ENCODE peak calls at places on chromosomes 16 and 17, in four cellular contexts. One of them, this sample, is unnamed.

GRCh38 chr16:8673611-8674412 is 605 bp upstream of the ABAT start:
- DNase-seq in stimulated activated CD8-positive, alpha-beta memory T cell treated with anti-CD3 and anti-CD28 coated beads, Interleukin-2, amount 100 ng/mL, for 48 hours: no peak
- DNase-seq in AG09319: no peak
- DNase-seq in fibroblast of lung: no peak
- DNase-seq in this sample: no peak

GRCh38 chr16:81496742-81497141 is 52.1 kb downstream of the CMIP start:
- DNase-seq in fibroblast of lung: no peak
- DNase-seq in AG09319: no peak
- DNase-seq in stimulated activated CD8-positive, alpha-beta memory T cell treated with anti-CD3 and anti-CD28 coated beads, Interleukin-2, amount 100 ng/mL, for 48 hours: no peak
- DNase-seq in this sample: no peak

GRCh38 chr17:38761612-38762011 is 9.1 kb downstream of the PSMB3 start:
- DNase-seq in fibroblast of lung: peak
- DNase-seq in stimulated activated CD8-positive, alpha-beta memory T cell treated with anti-CD3 and anti-CD28 coated beads, Interleukin-2, amount 100 ng/mL, for 48 hours: no peak
- DNase-seq in AG09319: no peak
- DNase-seq in this sample: no peak

GRCh38 chr16:84821179-84821578 is 1.4 kb downstream of the CRISPLD2 start:
- DNase-seq in stimulated activated CD8-positive, alpha-beta memory T cell treated with anti-CD3 and anti-CD28 coated beads, Interleukin-2, amount 100 ng/mL, for 48 hours: no peak
- DNase-seq in AG09319: no peak
- DNase-seq in fibroblast of lung: no peak
- DNase-seq in this sample: no peak

GRCh38 chr17:62781356-62781755 is 26.8 kb downstream of the MARCHF10 start:
- DNase-seq in fibroblast of lung: peak
- DNase-seq in AG09319: no peak
- DNase-seq in stimulated activated CD8-positive, alpha-beta memory T cell treated with anti-CD3 and anti-CD28 coated beads, Interleukin-2, amount 100 ng/mL, for 48 hours: no peak
- DNase-seq in this sample: no peak

GRCh38 chr16:85759631-85760419 is 8.9 kb upstream of the C16orf74 start:
- DNase-seq in fibroblast of lung: no peak
- DNase-seq in stimulated activated CD8-positive, alpha-beta memory T cell treated with anti-CD3 and anti-CD28 coated beads, Interleukin-2, amount 100 ng/mL, for 48 hours: no peak
- DNase-seq in AG09319: no peak
- DNase-seq in this sample: no peak

GRCh38 chr17:44389723-44390202 is 314 bp upstream of the ITGA2B start:
- DNase-seq in stimulated activated CD8-positive, alpha-beta memory T cell treated with anti-CD3 and anti-CD28 coated beads, Interleukin-2, amount 100 ng/mL, for 48 hours: no peak
- DNase-seq in fibroblast of lung: no peak
- DNase-seq in AG09319: no peak
- DNase-seq in this sample: no peak

GRCh38 chr17:8068736-8069586 is 18.6 kb downstream of the ALOX12B start:
- DNase-seq in fibroblast of lung: no peak
- DNase-seq in AG09319: no peak
- DNase-seq in stimulated activated CD8-positive, alpha-beta memory T cell treated with anti-CD3 and anti-CD28 coated beads, Interleukin-2, amount 100 ng/mL, for 48 hours: no peak
- DNase-seq in this sample: no peak

GRCh38 chr17:71315568-71315967 is 805.3 kb upstream of the SOX9 start:
- DNase-seq in stimulated activated CD8-positive, alpha-beta memory T cell treated with anti-CD3 and anti-CD28 coated beads, Interleukin-2, amount 100 ng/mL, for 48 hours: no peak
- DNase-seq in AG09319: no peak
- DNase-seq in fibroblast of lung: no peak
- DNase-seq in this sample: no peak

GRCh38 chr16:57690782-57691471 is 3.7 kb upstream of the DRC7 start:
- DNase-seq in AG09319: no peak
- DNase-seq in stimulated activated CD8-positive, alpha-beta memory T cell treated with anti-CD3 and anti-CD28 coated beads, Interleukin-2, amount 100 ng/mL, for 48 hours: no peak
- DNase-seq in fibroblast of lung: no peak
- DNase-seq in this sample: no peak

GRCh38 chr16:22132801-22133200 is 29.5 kb upstream of the SDR42E2 start:
- DNase-seq in AG09319: no peak
- DNase-seq in fibroblast of lung: no peak
- DNase-seq in stimulated activated CD8-positive, alpha-beta memory T cell treated with anti-CD3 and anti-CD28 coated beads, Interleukin-2, amount 100 ng/mL, for 48 hours: no peak
- DNase-seq in this sample: no peak

GRCh38 chr16:3017806-3018506 is at the start of gene CLDN6:
- DNase-seq in stimulated activated CD8-positive, alpha-beta memory T cell treated with anti-CD3 and anti-CD28 coated beads, Interleukin-2, amount 100 ng/mL, for 48 hours: no peak
- DNase-seq in AG09319: no peak
- DNase-seq in fibroblast of lung: no peak
- DNase-seq in this sample: no peak

GRCh38 chr17:48003686-48004120 is 32.8 kb downstream of the CDK5RAP3 start:
- DNase-seq in AG09319: no peak
- DNase-seq in stimulated activated CD8-positive, alpha-beta memory T cell treated with anti-CD3 and anti-CD28 coated beads, Interleukin-2, amount 100 ng/mL, for 48 hours: no peak
- DNase-seq in fibroblast of lung: no peak
- DNase-seq in this sample: no peak

GRCh38 chr16:11901091-11901490 is 14.7 kb downstream of the GSPT1 start:
- DNase-seq in fibroblast of lung: no peak
- DNase-seq in stimulated activated CD8-positive, alpha-beta memory T cell treated with anti-CD3 and anti-CD28 coated beads, Interleukin-2, amount 100 ng/mL, for 48 hours: no peak
- DNase-seq in AG09319: no peak
- DNase-seq in this sample: no peak

GRCh38 chr16:4936181-4936990 is 562 bp downstream of the PPL start:
- DNase-seq in stimulated activated CD8-positive, alpha-beta memory T cell treated with anti-CD3 and anti-CD28 coated beads, Interleukin-2, amount 100 ng/mL, for 48 hours: no peak
- DNase-seq in fibroblast of lung: peak
- DNase-seq in AG09319: no peak
- DNase-seq in this sample: no peak

GRCh38 chr16:12348733-12349704 is 372.5 kb downstream of the SNX29 start:
- DNase-seq in stimulated activated CD8-positive, alpha-beta memory T cell treated with anti-CD3 and anti-CD28 coated beads, Interleukin-2, amount 100 ng/mL, for 48 hours: no peak
- DNase-seq in fibroblast of lung: no peak
- DNase-seq in AG09319: no peak
- DNase-seq in this sample: no peak

GRCh38 chr16:29815032-29815721 is 775 bp upstream of the PAGR1 start:
- DNase-seq in AG09319: no peak
- DNase-seq in fibroblast of lung: no peak
- DNase-seq in stimulated activated CD8-positive, alpha-beta memory T cell treated with anti-CD3 and anti-CD28 coated beads, Interleukin-2, amount 100 ng/mL, for 48 hours: no peak
- DNase-seq in this sample: no peak

GRCh38 chr16:50282010-50282538 is 15.7 kb downstream of the ADCY7 start:
- DNase-seq in stimulated activated CD8-positive, alpha-beta memory T cell treated with anti-CD3 and anti-CD28 coated beads, Interleukin-2, amount 100 ng/mL, for 48 hours: no peak
- DNase-seq in fibroblast of lung: peak
- DNase-seq in AG09319: no peak
- DNase-seq in this sample: peak

GRCh38 chr17:71503710-71504471 is 616.9 kb upstream of the SOX9 start:
- DNase-seq in fibroblast of lung: no peak
- DNase-seq in stimulated activated CD8-positive, alpha-beta memory T cell treated with anti-CD3 and anti-CD28 coated beads, Interleukin-2, amount 100 ng/mL, for 48 hours: no peak
- DNase-seq in AG09319: no peak
- DNase-seq in this sample: no peak

GRCh38 chr17:8851600-8851999 is 15.9 kb downstream of the PIK3R6 start:
- DNase-seq in fibroblast of lung: no peak
- DNase-seq in AG09319: no peak
- DNase-seq in stimulated activated CD8-positive, alpha-beta memory T cell treated with anti-CD3 and anti-CD28 coated beads, Interleukin-2, amount 100 ng/mL, for 48 hours: no peak
- DNase-seq in this sample: no peak

GRCh38 chr17:51703364-51704341 is 443.3 kb downstream of the UTP18 start:
- DNase-seq in stimulated activated CD8-positive, alpha-beta memory T cell treated with anti-CD3 and anti-CD28 coated beads, Interleukin-2, amount 100 ng/mL, for 48 hours: no peak
- DNase-seq in fibroblast of lung: no peak
- DNase-seq in AG09319: no peak
- DNase-seq in this sample: no peak

GRCh38 chr17:21288581-21289017 is 4.1 kb downstream of the MAP2K3 start:
- DNase-seq in AG09319: no peak
- DNase-seq in stimulated activated CD8-positive, alpha-beta memory T cell treated with anti-CD3 and anti-CD28 coated beads, Interleukin-2, amount 100 ng/mL, for 48 hours: no peak
- DNase-seq in fibroblast of lung: no peak
- DNase-seq in this sample: no peak

GRCh38 chr17:78374189-78374588 is 4.3 kb upstream of the PGS1 start:
- DNase-seq in stimulated activated CD8-positive, alpha-beta memory T cell treated with anti-CD3 and anti-CD28 coated beads, Interleukin-2, amount 100 ng/mL, for 48 hours: no peak
- DNase-seq in AG09319: no peak
- DNase-seq in fibroblast of lung: no peak
- DNase-seq in this sample: no peak

GRCh38 chr16:23826528-23827244 is 9.1 kb upstream of the PRKCB start:
- DNase-seq in stimulated activated CD8-positive, alpha-beta memory T cell treated with anti-CD3 and anti-CD28 coated beads, Interleukin-2, amount 100 ng/mL, for 48 hours: no peak
- DNase-seq in AG09319: no peak
- DNase-seq in fibroblast of lung: no peak
- DNase-seq in this sample: peak

GRCh38 chr16:68782198-68783174 is 45.4 kb downstream of the CDH1 start:
- DNase-seq in fibroblast of lung: no peak
- DNase-seq in stimulated activated CD8-positive, alpha-beta memory T cell treated with anti-CD3 and anti-CD28 coated beads, Interleukin-2, amount 100 ng/mL, for 48 hours: no peak
- DNase-seq in AG09319: no peak
- DNase-seq in this sample: no peak

GRCh38 chr16:88743693-88744519 is 37.6 kb downstream of the CTU2 start:
- DNase-seq in stimulated activated CD8-positive, alpha-beta memory T cell treated with anti-CD3 and anti-CD28 coated beads, Interleukin-2, amount 100 ng/mL, for 48 hours: peak
- DNase-seq in fibroblast of lung: peak
- DNase-seq in AG09319: peak
- DNase-seq in this sample: peak

GRCh38 chr16:56372938-56373337 is 52.4 kb downstream of the AMFR start:
- DNase-seq in stimulated activated CD8-positive, alpha-beta memory T cell treated with anti-CD3 and anti-CD28 coated beads, Interleukin-2, amount 100 ng/mL, for 48 hours: no peak
- DNase-seq in AG09319: no peak
- DNase-seq in fibroblast of lung: no peak
- DNase-seq in this sample: no peak

GRCh38 chr17:64769712-64770111 is 107.6 kb upstream of the SMURF2 start:
- DNase-seq in stimulated activated CD8-positive, alpha-beta memory T cell treated with anti-CD3 and anti-CD28 coated beads, Interleukin-2, amount 100 ng/mL, for 48 hours: no peak
- DNase-seq in AG09319: no peak
- DNase-seq in fibroblast of lung: no peak
- DNase-seq in this sample: no peak

GRCh38 chr17:1460233-1460632 is 4.2 kb upstream of the CRK start:
- DNase-seq in stimulated activated CD8-positive, alpha-beta memory T cell treated with anti-CD3 and anti-CD28 coated beads, Interleukin-2, amount 100 ng/mL, for 48 hours: no peak
- DNase-seq in fibroblast of lung: no peak
- DNase-seq in AG09319: no peak
- DNase-seq in this sample: no peak

GRCh38 chr16:68377221-68377620 is 66.4 kb downstream of the PRMT7 start:
- DNase-seq in AG09319: no peak
- DNase-seq in stimulated activated CD8-positive, alpha-beta memory T cell treated with anti-CD3 and anti-CD28 coated beads, Interleukin-2, amount 100 ng/mL, for 48 hours: no peak
- DNase-seq in fibroblast of lung: no peak
- DNase-seq in this sample: no peak

GRCh38 chr16:87586201-87586782 is 16.0 kb upstream of the JPH3 start:
- DNase-seq in AG09319: no peak
- DNase-seq in fibroblast of lung: peak
- DNase-seq in stimulated activated CD8-positive, alpha-beta memory T cell treated with anti-CD3 and anti-CD28 coated beads, Interleukin-2, amount 100 ng/mL, for 48 hours: no peak
- DNase-seq in this sample: no peak

This sample was measured in NK-92 treated with Interleukin-12 subunit alpha and Interleukin-12 subunit beta, amount 100 ng/mL, for 24 hours.